ENCODE peak calls at places on chromosomes 13 and 19, in five cellular contexts. U is esophagus squamous epithelium, Y is fibroblast of lung, A is kidney epithelial cell, F is astrocyte of the spinal cord. E is an unnamed sample.
A peak's percentile ranks its signal among the peaks of the same experiment; 100 is the strongest.

GRCh38 chr13:110944121-110944967 is 29.5 kb upstream of the ANKRD10 start:
- DNase-seq in U (no peak), Y (peak; percentile 80), A (peak; percentile 26), F (peak; percentile 59), E (peak; percentile 39)

GRCh38 chr13:103002279-103002678 is 63.9 kb downstream of the SLC10A2 start:
- DNase-seq in U (no peak), Y (no peak), A (no peak), F (no peak), E (no peak)

GRCh38 chr13:111187879-111188643 is 73.0 kb downstream of the ARHGEF7 start:
- DNase-seq in U (no peak), Y (peak; percentile 24), A (no peak), F (peak; percentile 64), E (no peak)

GRCh38 chr13:23621316-23621645 is 51.1 kb downstream of the TNFRSF19 start:
- DNase-seq in U (no peak), Y (peak; percentile 79), A (peak; percentile 97), F (peak; percentile 83), E (peak; percentile 84)

GRCh38 chr19:3899531-3900294 is 19.2 kb downstream of the ATCAY start:
- DNase-seq in U (no peak), Y (no peak), A (no peak), F (no peak), E (peak; percentile 44)

GRCh38 chr19:3752492-3752891 is 9.0 kb downstream of the APBA3 start:
- DNase-seq in U (no peak), Y (no peak), A (no peak), F (no peak), E (no peak)

GRCh38 chr13:39379118-39379517 is 223.9 kb downstream of the LHFPL6 start:
- DNase-seq in U (no peak), Y (no peak), A (no peak), F (no peak), E (no peak)

GRCh38 chr19:55451522-55452380 is 8.7 kb upstream of the SHISA7 start:
- DNase-seq in U (no peak), Y (no peak), A (no peak), F (no peak), E (no peak)

GRCh38 chr13:79780240-79780639 is 299.3 kb downstream of the NDFIP2 start:
- DNase-seq in U (no peak), Y (peak; percentile 9), A (no peak), F (peak; percentile 60), E (no peak)

GRCh38 chr19:12828494-12828893 is 5.9 kb downstream of the RTBDN start:
- DNase-seq in U (no peak), Y (peak; percentile 21), A (no peak), F (no peak), E (no peak)

GRCh38 chr19:19552811-19553210 is 14.7 kb downstream of the CILP2 start:
- DNase-seq in U (no peak), Y (peak; percentile 21), A (no peak), F (no peak), E (no peak)

GRCh38 chr13:75947448-75947847 is 311.3 kb downstream of the LMO7 start:
- DNase-seq in U (no peak), Y (no peak), A (no peak), F (no peak), E (no peak)

GRCh38 chr19:44548736-44549135 is 19.3 kb upstream of the CEACAM20 start:
- DNase-seq in U (no peak), Y (no peak), A (peak; percentile 61), F (peak; percentile 41), E (no peak)

GRCh38 chr19:4749870-4750269 is 26.2 kb upstream of the DPP9 start:
- DNase-seq in U (no peak), Y (no peak), A (no peak), F (no peak), E (no peak)

GRCh38 chr13:92355213-92355612 is 871.4 kb upstream of the GPC6 start:
- DNase-seq in U (no peak), Y (peak; percentile 76), A (no peak), F (peak; percentile 48), E (no peak)

GRCh38 chr13:90717451-90717936 is 630.0 kb upstream of the MIR17HG start:
- DNase-seq in U (no peak), Y (peak; percentile 68), A (peak; percentile 82), F (peak; percentile 86), E (peak; percentile 93)

GRCh38 chr19:56477429-56478338 is 539 bp upstream of the ZNF667 start:
- DNase-seq in U (no peak), Y (peak; percentile 93), A (peak; percentile 69), F (peak; percentile 94), E (peak; percentile 70)

GRCh38 chr13:84430441-84430840 is 548.2 kb upstream of the SLITRK1 start:
- DNase-seq in U (no peak), Y (no peak), A (no peak), F (no peak), E (no peak)

GRCh38 chr13:75792526-75793187 is 156.5 kb downstream of the LMO7 start:
- DNase-seq in U (no peak), Y (no peak), A (peak; percentile 32), F (no peak), E (no peak)

GRCh38 chr19:23273022-23273593 is 22.9 kb upstream of the ZNF724 start:
- DNase-seq in U (no peak), Y (no peak), A (no peak), F (peak; percentile 22), E (no peak)

GRCh38 chr13:66546534-66547379 is 683.4 kb downstream of the PCDH9 start:
- DNase-seq in U (no peak), Y (peak; percentile 36), A (no peak), F (peak; percentile 53), E (no peak)

GRCh38 chr19:35791814-35792279 is 16.5 kb downstream of the ARHGAP33 start:
- DNase-seq in U (no peak), Y (no peak), A (no peak), F (no peak), E (no peak)

GRCh38 chr13:22874839-22875238 is 305.9 kb upstream of the SGCG start:
- DNase-seq in U (no peak), Y (no peak), A (no peak), F (no peak), E (peak; percentile 19)

GRCh38 chr19:1438933-1439358 is 750 bp downstream of the RPS15 start:
- DNase-seq in U (no peak), Y (no peak), A (no peak), F (no peak), E (no peak)
- H3K4me3 ChIP-seq in U (peak overlapping the region; percentile 86), Y (peak overlapping the region; percentile 86), A (peak overlapping the region; percentile 81), F (peak overlapping the region; percentile 77), E (peak overlapping the region; percentile 76)

DNA sequence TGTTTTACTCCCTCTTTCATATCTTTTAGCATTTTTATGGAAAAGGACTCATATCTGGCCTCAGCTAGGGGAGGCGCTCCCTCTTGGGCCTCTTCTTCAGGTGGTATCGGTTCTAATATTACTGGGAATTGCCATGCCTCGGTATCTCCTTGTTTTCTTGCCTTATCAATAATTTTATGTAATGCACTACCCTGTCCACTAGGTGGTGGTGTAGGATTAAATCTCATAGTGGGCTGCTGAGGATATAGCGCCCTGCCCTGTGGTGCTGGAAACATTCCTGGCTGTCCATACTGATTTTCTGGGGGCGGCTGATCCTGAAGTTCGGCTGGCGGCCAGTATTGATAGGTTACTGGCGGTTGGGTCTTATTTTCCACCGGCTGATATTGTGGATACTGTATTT is 35.8 kb downstream of the ZNF420 start:
- DNase-seq in U (no peak), Y (no peak), A (no peak), F (no peak), E (no peak)
- TF ChIP-seq CTCF in U (no peak), Y (no peak), A (peak; percentile 8), F (no peak), E (no peak)

GRCh38 chr19:42285546-42285945 is 16.4 kb upstream of the PRR19 start:
- DNase-seq in U (no peak), Y (no peak), A (no peak), F (no peak), E (no peak)
- H3K4me3 ChIP-seq in U (no peak overlapping the region), Y (peak overlapping the region; percentile 82), A (peak overlapping the region; percentile 62), F (peak overlapping the region; percentile 69), E (peak overlapping the region; percentile 79)

DNA sequence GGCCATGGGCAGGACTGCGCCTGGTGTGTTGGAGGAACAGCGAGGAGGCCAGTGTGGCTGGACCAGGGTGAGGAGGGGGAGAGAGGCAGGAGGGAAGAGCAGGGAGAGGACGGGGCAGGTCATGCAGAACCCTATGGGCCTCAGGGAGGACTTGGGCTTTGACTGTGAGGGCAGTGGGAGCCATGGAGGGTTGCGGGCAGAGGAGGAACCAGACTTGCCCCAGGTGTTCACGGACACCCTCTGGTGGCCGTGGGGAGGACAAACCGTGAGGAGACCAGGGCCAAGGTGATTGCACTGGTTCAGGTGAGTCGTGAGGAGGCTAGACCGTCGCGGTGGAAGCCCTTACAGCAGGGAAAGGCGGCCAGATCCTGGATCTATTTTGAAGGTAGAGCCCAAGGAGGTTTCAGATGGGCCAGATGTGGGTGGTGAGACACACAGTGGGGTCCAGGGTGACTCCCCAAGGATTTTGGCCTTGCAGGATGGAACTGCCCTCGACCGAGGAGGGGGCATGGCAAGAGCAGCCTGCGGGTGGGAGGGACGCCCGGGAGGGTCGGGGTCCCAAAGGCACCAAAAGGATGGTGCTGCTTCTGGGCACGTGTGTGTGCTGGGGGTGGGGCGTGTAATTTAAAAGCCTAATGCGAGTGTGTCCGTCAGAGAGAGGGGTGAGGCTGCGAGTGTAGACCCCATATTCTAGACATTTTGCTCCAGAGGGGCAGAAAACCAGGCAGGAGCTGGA is 2.7 kb upstream of the REXO1 start:
- DNase-seq in U (no peak), Y (no peak), A (no peak), F (no peak), E (no peak)
- TF ChIP-seq CTCF in U (no peak), Y (no peak), A (peak; percentile 16), F (no peak), E (peak; percentile 15)

GRCh38 chr19:289651-290538 is 1.3 kb downstream of the PLPP2 start:
- DNase-seq in U (no peak), Y (no peak), A (peak; percentile 54), F (peak; percentile 65), E (peak; percentile 48)
- H3K4me3 ChIP-seq in U (peak overlapping the region; percentile 48), Y (no peak overlapping the region), A (peak overlapping the region; percentile 60), F (peak overlapping the region; percentile 52), E (peak overlapping the region; percentile 55)

E was measured in retinal pigment epithelial cell.